ENCODE peak calls at places on chromosomes 1 and 21, in six cellular contexts. M is BE2C, K is Panc1, X is testis, W is uterus, E is IMR-90. Z is an unnamed sample.

GRCh38 chr1:117416546-117417117 is 49.4 kb downstream of the MAN1A2 start:
- DNase-seq in X (no peak), M (no peak), K (no peak), E (no peak), W (no peak), Z (no peak)

GRCh38 chr1:94463056-94463764 is 45.0 kb downstream of the ABCD3 start:
- DNase-seq in K (no peak), W (no peak), X (no peak), M (no peak), E (no peak), Z (no peak)

GRCh38 chr21:25300632-25301031 is 306.6 kb downstream of the MRPL39 start:
- DNase-seq in M (no peak), W (no peak), E (no peak), K (no peak), X (no peak), Z (no peak)

GRCh38 chr1:164637461-164638375 is 78.7 kb downstream of the PBX1 start:
- DNase-seq in X (no peak), E (peak; percentile 84), M (no peak), K (no peak), W (peak; percentile 57), Z (peak; percentile 15)

GRCh38 chr1:226497276-226497833 is 51.2 kb upstream of the STUM start:
- DNase-seq in E (no peak), X (no peak), M (no peak), W (no peak), K (no peak), Z (no peak)

GRCh38 chr21:35390013-35390776 is 341.1 kb upstream of the RUNX1 start:
- DNase-seq in X (no peak), W (no peak), K (no peak), M (no peak), E (peak; percentile 79), Z (peak; percentile 74)

GRCh38 chr1:243712242-243712641 is 137.8 kb downstream of the AKT3 start:
- DNase-seq in M (no peak), W (no peak), X (no peak), E (no peak), K (no peak), Z (no peak)

GRCh38 chr1:217721692-217722091 is 90.5 kb downstream of the SPATA17 start:
- DNase-seq in M (no peak), W (no peak), K (no peak), E (no peak), X (no peak), Z (no peak)

GRCh38 chr1:109923946-109924275 is 13.3 kb downstream of the CSF1 start:
- DNase-seq in X (no peak), W (no peak), K (no peak), M (no peak), E (no peak), Z (no peak)

GRCh38 chr1:65429806-65430205 is 9.3 kb downstream of the LEPR start:
- DNase-seq in W (no peak), K (no peak), M (no peak), E (peak; percentile 61), X (no peak), Z (no peak)

GRCh38 chr1:21647431-21648373 is 21.5 kb downstream of the RAP1GAP start:
- DNase-seq in W (no peak), E (peak; percentile 59), K (no peak), M (no peak), X (peak; percentile 81), Z (peak; percentile 23)

GRCh38 chr1:65527672-65528071 is 107.2 kb downstream of the LEPR start:
- DNase-seq in X (peak; percentile 27), K (no peak), M (no peak), W (no peak), E (no peak), Z (no peak)

GRCh38 chr1:242651817-242652216 is 127.3 kb upstream of the PLD5 start:
- DNase-seq in X (no peak), M (peak; percentile 55), E (no peak), K (no peak), W (no peak), Z (peak; percentile 8)

GRCh38 chr1:97820470-97821188 is 100.2 kb downstream of the DPYD start:
- DNase-seq in K (peak; percentile 7), M (no peak), X (no peak), E (peak; percentile 58), W (no peak), Z (no peak)

GRCh38 chr1:116256875-116257823 is 115.9 kb upstream of the ATP1A1 start:
- DNase-seq in K (no peak), E (no peak), W (no peak), M (no peak), X (no peak), Z (no peak)

GRCh38 chr1:42206164-42206563 is 41.6 kb upstream of the GUCA2A start:
- DNase-seq in W (no peak), K (no peak), E (no peak), X (no peak), M (no peak), Z (no peak)

GRCh38 chr21:31254131-31254530 is 89.9 kb downstream of the TIAM1 start:
- DNase-seq in X (no peak), K (no peak), E (no peak), W (no peak), M (no peak), Z (no peak)

GRCh38 chr1:219621047-219621786 is 8.3 kb upstream of the ZC3H11B start:
- DNase-seq in E (no peak), W (no peak), X (peak; percentile 23), M (no peak), K (no peak), Z (peak; percentile 42)

GRCh38 chr21:28734522-28735175 is 258.0 kb downstream of the LTN1 start:
- DNase-seq in M (no peak), X (no peak), W (no peak), K (no peak), E (peak; percentile 17), Z (no peak)

GRCh38 chr1:83998599-83999315 is at the start of gene TTLL7:
- DNase-seq in X (peak; percentile 85), W (peak; percentile 62), K (no peak), E (peak; percentile 53), M (peak; percentile 83), Z (peak; percentile 71)

GRCh38 chr1:8476021-8476420 is 158.1 kb downstream of the SLC45A1 start:
- DNase-seq in M (no peak), X (no peak), K (no peak), E (no peak), W (no peak), Z (no peak)

GRCh38 chr1:25797939-25798338 is 2.1 kb upstream of the SELENON start:
- DNase-seq in W (no peak), X (peak; percentile 48), M (no peak), K (no peak), E (no peak), Z (peak; percentile 39)

GRCh38 chr1:166974647-166975345 is 544 bp downstream of the ILDR2 start:
- DNase-seq in E (no peak), K (no peak), X (peak; percentile 73), M (no peak), W (no peak), Z (no peak)

GRCh38 chr1:41498809-41499208 is 14.3 kb upstream of the EDN2 start:
- DNase-seq in K (no peak), M (no peak), E (peak; percentile 38), W (peak; percentile 62), X (peak; percentile 59), Z (peak; percentile 95)

GRCh38 chr1:64814427-64814826 is 69.6 kb downstream of the RAVER2 start:
- DNase-seq in X (no peak), E (no peak), M (no peak), W (no peak), K (no peak), Z (no peak)

GRCh38 chr1:31677401-31677800 is 26.4 kb downstream of the COL16A1 start:
- DNase-seq in W (no peak), M (no peak), X (no peak), E (no peak), K (no peak), Z (no peak)
- H3K36me3 ChIP-seq in W (no peaks in the 10 kb centered on the region), M (no peaks in the 10 kb centered on the region), X (no peaks in the 10 kb centered on the region), E (peaks cover 72% of the 10 kb centered on the region), K (no peaks in the 10 kb centered on the region), Z (peaks cover 53% of the 10 kb centered on the region)

GRCh38 chr1:201944639-201945038 is 1.7 kb downstream of the LMOD1 start:
- DNase-seq in W (no peak), M (no peak), K (no peak), E (peak; percentile 21), X (no peak), Z (no peak)
- H3K4me3 ChIP-seq in W (peak overlapping the region; percentile 63), M (no peak overlapping the region), K (no peak overlapping the region), E (peak overlapping the region; percentile 72), X (peak overlapping the region; percentile 69), Z (no peak overlapping the region)

GRCh38 chr21:9735421-9735961 is 785.9 kb upstream of the TPTE start:
- DNase-seq in K (no peak), X (no peak), W (no peak), M (no peak), E (no peak), Z (no peak)

GRCh38 chr21:9741343-9741742 is 780.0 kb upstream of the TPTE start:
- DNase-seq in M (no peak), E (no peak), K (no peak), X (no peak), W (no peak), Z (no peak)

GRCh38 chr21:9739240-9739639 is 782.1 kb upstream of the TPTE start:
- DNase-seq in W (no peak), E (no peak), K (no peak), X (no peak), M (no peak), Z (no peak)

GRCh38 chr21:9737871-9738520 is 783.4 kb upstream of the TPTE start:
- DNase-seq in E (no peak), K (no peak), W (no peak), X (no peak), M (no peak), Z (no peak)

DNA sequence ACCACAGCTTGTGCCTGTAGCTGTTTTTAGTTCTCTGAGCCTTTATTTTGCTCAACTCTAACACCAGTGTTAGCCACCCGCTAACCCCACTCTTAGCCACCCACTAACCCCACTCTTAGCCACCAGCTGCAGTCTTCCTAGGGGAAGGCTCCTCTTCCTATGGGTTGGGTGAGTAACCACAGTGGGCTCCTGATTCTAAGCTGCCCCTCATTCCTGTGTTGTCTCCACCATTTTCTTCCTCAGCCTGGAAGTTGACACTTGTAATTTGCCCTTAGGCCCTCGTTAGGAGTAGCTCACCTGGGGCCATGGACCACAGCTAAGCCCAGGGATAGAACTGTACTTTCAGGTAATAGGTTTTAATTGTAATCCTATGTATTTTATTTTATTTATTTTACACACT is 782.9 kb upstream of the TPTE start:
- DNase-seq in K (no peak), E (no peak), X (no peak), M (no peak), W (no peak), Z (no peak)
- H3K9me3 ChIP-seq in K (no peaks in the 10 kb centered on the region), E (peaks cover 36% of the 10 kb centered on the region), X (no peaks in the 10 kb centered on the region), M (peaks cover 6% of the 10 kb centered on the region), W (no peaks in the 10 kb centered on the region), Z (peaks cover 6% of the 10 kb centered on the region)

GRCh38 chr1:1397839-1398523 is 1.2 kb downstream of the CCNL2 start:
- DNase-seq in W (no peak), K (no peak), E (peak; percentile 34), M (no peak), X (no peak), Z (no peak)

GRCh38 chr1:1399870-1400575 is 888 bp upstream of the CCNL2 start:
- DNase-seq in W (no peak), E (peak; percentile 18), M (no peak), X (no peak), K (no peak), Z (no peak)

GRCh38 chr1:1399187-1399869 is at the start of gene CCNL2:
- DNase-seq in X (peak; percentile 98), E (peak; percentile 97), W (peak; percentile 97), M (peak; percentile 100), K (peak; percentile 82), Z (peak; percentile 99)

GRCh38 chr1:1400576-1401456 is 1.7 kb upstream of the CCNL2 start:
- DNase-seq in W (no peak), X (no peak), K (no peak), M (no peak), E (peak; percentile 23), Z (no peak)

GRCh38 chr1:1398677-1399186 is 403 bp downstream of the CCNL2 start:
- DNase-seq in K (no peak), M (no peak), E (no peak), W (no peak), X (no peak), Z (no peak)
- H3K36me3 ChIP-seq in K (peaks cover 7% of the 10 kb centered on the region), M (peaks cover 69% of the 10 kb centered on the region), E (peaks cover 51% of the 10 kb centered on the region), W (no peaks in the 10 kb centered on the region), X (no peaks in the 10 kb centered on the region), Z (peaks cover 81% of the 10 kb centered on the region)

Z was measured in MG63.